ENCODE peak calls at places on chromosome 22, in seven cellular contexts. F is HS-5, O is tibial artery, J is T-cell, Z is mucosa of descending colon, Y is GM12864, T is ovary. X is an unnamed sample.

GRCh38 chr22:45502215-45503070 is at the start of gene FBLN1:
- DNase-seq in F (no peak), O (peak; percentile 75), J (no peak), Z (peak; percentile 35), Y (no peak), T (peak; percentile 68), X (no peak)

GRCh38 chr22:43378011-43378704 is 33.7 kb upstream of the MPPED1 start:
- DNase-seq in F (no peak), O (no peak), J (no peak), Z (peak; percentile 47), Y (peak; percentile 93), T (peak; percentile 64), X (no peak)

GRCh38 chr22:50061141-50061823 is 3.2 kb upstream of the TTLL8 start:
- DNase-seq in F (no peak), O (no peak), J (no peak), Z (no peak), Y (no peak), T (no peak), X (no peak)

GRCh38 chr22:17366329-17366728 is 2.9 kb upstream of the CECR2 start:
- DNase-seq in F (no peak), O (no peak), J (no peak), Z (no peak), Y (no peak), T (no peak), X (no peak)

GRCh38 chr22:45884201-45885067 is 92.5 kb downstream of the WNT7B start:
- DNase-seq in F (no peak), O (peak; percentile 60), J (no peak), Z (no peak), Y (no peak), T (no peak), X (no peak)

GRCh38 chr22:42065408-42066132 is 5.0 kb downstream of the NAGA start:
- DNase-seq in F (no peak), O (no peak), J (no peak), Z (no peak), Y (no peak), T (no peak), X (no peak)

GRCh38 chr22:44147036-44147645 is 33.6 kb upstream of the PARVG start:
- DNase-seq in F (no peak), O (no peak), J (no peak), Z (no peak), Y (no peak), T (no peak), X (no peak)

GRCh38 chr22:29116397-29117123 is 43.7 kb downstream of the KREMEN1 start:
- DNase-seq in F (no peak), O (no peak), J (no peak), Z (no peak), Y (no peak), T (no peak), X (no peak)

GRCh38 chr22:20273720-20274119 is 5.6 kb upstream of the RTN4R start:
- DNase-seq in F (no peak), O (no peak), J (no peak), Z (no peak), Y (no peak), T (no peak), X (no peak)

GRCh38 chr22:35150163-35151107 is 84.5 kb downstream of the ISX start:
- DNase-seq in F (no peak), O (no peak), J (peak; percentile 18), Z (peak; percentile 86), Y (no peak), T (peak; percentile 14), X (peak; percentile 13)

GRCh38 chr22:24054356-24054755 is 43.3 kb downstream of the CABIN1 start:
- DNase-seq in F (no peak), O (no peak), J (no peak), Z (no peak), Y (no peak), T (no peak), X (no peak)

GRCh38 chr22:46770726-46771125 is 8.3 kb downstream of the TBC1D22A start:
- DNase-seq in F (no peak), O (no peak), J (no peak), Z (no peak), Y (no peak), T (no peak), X (no peak)

GRCh38 chr22:38504731-38505594 is 1.1 kb downstream of the DDX17 start:
- DNase-seq in F (no peak), O (peak; percentile 69), J (peak; percentile 44), Z (peak; percentile 63), Y (peak; percentile 31), T (no peak), X (peak; percentile 55)

GRCh38 chr22:31346255-31346732 is at the start of gene PATZ1:
- DNase-seq in F (peak; percentile 28), O (peak; percentile 85), J (peak; percentile 87), Z (peak; percentile 86), Y (peak; percentile 53), T (peak; percentile 83), X (peak; percentile 87)

GRCh38 chr22:39306456-39307361 is 12.7 kb downstream of the RPL3 start:
- DNase-seq in F (no peak), O (no peak), J (no peak), Z (peak; percentile 70), Y (no peak), T (no peak), X (no peak)

GRCh38 chr22:47572443-47572842 is 810.0 kb downstream of the TBC1D22A start:
- DNase-seq in F (no peak), O (no peak), J (no peak), Z (no peak), Y (no peak), T (peak; percentile 0), X (no peak)

GRCh38 chr22:22721681-22722309 is 77.4 kb downstream of the GGTLC2 start:
- DNase-seq in F (no peak), O (no peak), J (no peak), Z (no peak), Y (peak; percentile 72), T (peak; percentile 57), X (no peak)

GRCh38 chr22:50027639-50028537 is 15.3 kb upstream of the IL17REL start:
- DNase-seq in F (no peak), O (peak; percentile 60), J (peak; percentile 39), Z (no peak), Y (no peak), T (no peak), X (peak; percentile 58)

GRCh38 chr22:37498289-37498909 is 12.2 kb upstream of the MFNG start:
- DNase-seq in F (no peak), O (no peak), J (peak; percentile 66), Z (peak; percentile 81), Y (no peak), T (no peak), X (peak; percentile 72)

X was measured in CD4-positive, alpha-beta memory T cell.